ENCODE peak calls at places on chromosomes 7 and 10, in eight cellular contexts. One of them, this sample, is unnamed.

GRCh38 chr10:102449321-102450123 is 1.8 kb downstream of the C10orf95 start:
- DNase-seq in GM23248: peak; percentile 66
- DNase-seq in MM.1S: peak; percentile 91
- DNase-seq in SK-N-SH: peak; percentile 68
- DNase-seq in OCI-LY7: peak; percentile 91
- DNase-seq in neural progenitor cell: peak; percentile 79
- DNase-seq in GM23338: peak; percentile 92
- DNase-seq in HCT116: peak; percentile 84
- DNase-seq in this sample: peak; percentile 73

GRCh38 chr7:83925860-83926259 is 268.7 kb downstream of the SEMA3A start:
- DNase-seq in GM23248: no peak
- DNase-seq in MM.1S: peak; percentile 8
- DNase-seq in SK-N-SH: no peak
- DNase-seq in OCI-LY7: no peak
- DNase-seq in neural progenitor cell: no peak
- DNase-seq in GM23338: no peak
- DNase-seq in HCT116: no peak
- DNase-seq in this sample: peak; percentile 74

GRCh38 chr10:11282156-11282555 is 264.5 kb downstream of the CELF2 start:
- DNase-seq in GM23248: no peak
- DNase-seq in MM.1S: no peak
- DNase-seq in SK-N-SH: no peak
- DNase-seq in OCI-LY7: no peak
- DNase-seq in neural progenitor cell: no peak
- DNase-seq in GM23338: no peak
- DNase-seq in HCT116: no peak
- DNase-seq in this sample: no peak

GRCh38 chr7:131111-132094 is 61.0 kb upstream of the FAM20C start:
- DNase-seq in GM23248: peak; percentile 75
- DNase-seq in MM.1S: no peak
- DNase-seq in SK-N-SH: no peak
- DNase-seq in OCI-LY7: no peak
- DNase-seq in neural progenitor cell: no peak
- DNase-seq in GM23338: no peak
- DNase-seq in HCT116: no peak
- DNase-seq in this sample: no peak

GRCh38 chr7:11163220-11163619 is 189.5 kb downstream of the PHF14 start:
- DNase-seq in GM23248: no peak
- DNase-seq in MM.1S: no peak
- DNase-seq in SK-N-SH: no peak
- DNase-seq in OCI-LY7: no peak
- DNase-seq in neural progenitor cell: no peak
- DNase-seq in GM23338: no peak
- DNase-seq in HCT116: no peak
- DNase-seq in this sample: no peak

GRCh38 chr10:85614981-85615380 is 751.6 kb downstream of the GRID1 start:
- DNase-seq in GM23248: no peak
- DNase-seq in MM.1S: no peak
- DNase-seq in SK-N-SH: no peak
- DNase-seq in OCI-LY7: no peak
- DNase-seq in neural progenitor cell: no peak
- DNase-seq in GM23338: no peak
- DNase-seq in HCT116: no peak
- DNase-seq in this sample: no peak

GRCh38 chr10:70190581-70190980 is 20.3 kb upstream of the SAR1A start:
- DNase-seq in GM23248: peak; percentile 57
- DNase-seq in MM.1S: no peak
- DNase-seq in SK-N-SH: no peak
- DNase-seq in OCI-LY7: no peak
- DNase-seq in neural progenitor cell: no peak
- DNase-seq in GM23338: no peak
- DNase-seq in HCT116: no peak
- DNase-seq in this sample: no peak

GRCh38 chr10:109914966-109915365 is 8.3 kb downstream of the XPNPEP1 start:
- DNase-seq in GM23248: peak; percentile 92
- DNase-seq in MM.1S: peak; percentile 80
- DNase-seq in SK-N-SH: no peak
- DNase-seq in OCI-LY7: peak; percentile 81
- DNase-seq in neural progenitor cell: no peak
- DNase-seq in GM23338: no peak
- DNase-seq in HCT116: peak; percentile 62
- DNase-seq in this sample: peak; percentile 86

GRCh38 chr10:98028168-98028770 is 2.2 kb downstream of the CRTAC1 start:
- DNase-seq in GM23248: peak; percentile 52
- DNase-seq in MM.1S: peak; percentile 73
- DNase-seq in SK-N-SH: peak; percentile 75
- DNase-seq in OCI-LY7: peak; percentile 72
- DNase-seq in neural progenitor cell: peak; percentile 91
- DNase-seq in GM23338: peak; percentile 91
- DNase-seq in HCT116: peak; percentile 37
- DNase-seq in this sample: peak; percentile 25

GRCh38 chr7:98372993-98373392 is 27.9 kb downstream of the BAIAP2L1 start:
- DNase-seq in GM23248: peak; percentile 64
- DNase-seq in MM.1S: no peak
- DNase-seq in SK-N-SH: no peak
- DNase-seq in OCI-LY7: no peak
- DNase-seq in neural progenitor cell: no peak
- DNase-seq in GM23338: no peak
- DNase-seq in HCT116: no peak
- DNase-seq in this sample: peak; percentile 92

GRCh38 chr7:441713-442421 is 77.8 kb downstream of the PDGFA start:
- DNase-seq in GM23248: no peak
- DNase-seq in MM.1S: no peak
- DNase-seq in SK-N-SH: no peak
- DNase-seq in OCI-LY7: no peak
- DNase-seq in neural progenitor cell: no peak
- DNase-seq in GM23338: no peak
- DNase-seq in HCT116: no peak
- DNase-seq in this sample: no peak

GRCh38 chr10:12681250-12681649 is 320.3 kb downstream of the CCDC3 start:
- DNase-seq in GM23248: no peak
- DNase-seq in MM.1S: no peak
- DNase-seq in SK-N-SH: no peak
- DNase-seq in OCI-LY7: no peak
- DNase-seq in neural progenitor cell: no peak
- DNase-seq in GM23338: no peak
- DNase-seq in HCT116: no peak
- DNase-seq in this sample: no peak

GRCh38 chr10:26095781-26096180 is 120.8 kb upstream of the GAD2 start:
- DNase-seq in GM23248: no peak
- DNase-seq in MM.1S: no peak
- DNase-seq in SK-N-SH: no peak
- DNase-seq in OCI-LY7: no peak
- DNase-seq in neural progenitor cell: no peak
- DNase-seq in GM23338: no peak
- DNase-seq in HCT116: no peak
- DNase-seq in this sample: no peak

GRCh38 chr10:29873941-29874340 is 185.4 kb downstream of the JCAD start:
- DNase-seq in GM23248: peak; percentile 33
- DNase-seq in MM.1S: no peak
- DNase-seq in SK-N-SH: no peak
- DNase-seq in OCI-LY7: no peak
- DNase-seq in neural progenitor cell: no peak
- DNase-seq in GM23338: no peak
- DNase-seq in HCT116: no peak
- DNase-seq in this sample: no peak

GRCh38 chr10:29866356-29866755 is 193.0 kb downstream of the JCAD start:
- DNase-seq in GM23248: no peak
- DNase-seq in MM.1S: no peak
- DNase-seq in SK-N-SH: no peak
- DNase-seq in OCI-LY7: no peak
- DNase-seq in neural progenitor cell: no peak
- DNase-seq in GM23338: no peak
- DNase-seq in HCT116: no peak
- DNase-seq in this sample: no peak

GRCh38 chr10:29865700-29866355 is 193.6 kb downstream of the JCAD start:
- DNase-seq in GM23248: no peak
- DNase-seq in MM.1S: no peak
- DNase-seq in SK-N-SH: no peak
- DNase-seq in OCI-LY7: no peak
- DNase-seq in neural progenitor cell: no peak
- DNase-seq in GM23338: no peak
- DNase-seq in HCT116: peak; percentile 16
- DNase-seq in this sample: peak; percentile 30

GRCh38 chr10:29870522-29871044 is 188.8 kb downstream of the JCAD start:
- DNase-seq in GM23248: no peak
- DNase-seq in MM.1S: no peak
- DNase-seq in SK-N-SH: no peak
- DNase-seq in OCI-LY7: no peak
- DNase-seq in neural progenitor cell: no peak
- DNase-seq in GM23338: no peak
- DNase-seq in HCT116: no peak
- DNase-seq in this sample: no peak

DNA sequence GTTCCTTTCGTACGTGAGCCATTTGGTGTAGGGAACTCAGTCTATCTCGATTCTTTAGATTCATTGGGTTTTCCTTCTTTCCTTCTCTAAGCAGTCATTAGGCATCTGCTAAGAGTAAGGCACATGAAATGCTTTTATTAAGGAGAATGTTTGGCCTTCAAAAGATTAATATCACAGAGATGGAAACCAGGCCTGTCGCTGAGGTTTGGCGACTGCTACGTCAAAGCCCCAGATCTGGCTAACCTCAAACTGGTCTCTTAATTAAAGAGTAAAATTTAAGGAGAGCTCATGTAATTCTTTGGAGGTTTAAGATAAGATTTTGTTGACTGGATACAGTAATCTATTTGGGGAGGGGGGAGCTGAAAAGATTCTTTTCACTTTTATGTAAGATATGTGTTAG is 189.8 kb downstream of the JCAD start:
- DNase-seq in GM23248: no peak
- DNase-seq in MM.1S: no peak
- DNase-seq in SK-N-SH: no peak
- DNase-seq in OCI-LY7: no peak
- DNase-seq in neural progenitor cell: no peak
- DNase-seq in GM23338: no peak
- DNase-seq in HCT116: no peak
- DNase-seq in this sample: no peak
- TF ChIP-seq EZH2phosphoT487 in GM23248: no peak
- TF ChIP-seq EZH2phosphoT487 in MM.1S: no peak
- TF ChIP-seq EZH2phosphoT487 in SK-N-SH: no peak
- TF ChIP-seq EZH2phosphoT487 in OCI-LY7: no peak
- TF ChIP-seq EZH2phosphoT487 in neural progenitor cell: no peak
- TF ChIP-seq EZH2phosphoT487 in GM23338: no peak
- TF ChIP-seq EZH2phosphoT487 in HCT116: no peak
- TF ChIP-seq EZH2phosphoT487 in this sample: no peak

GRCh38 chr7:149525280-149525679 is 27.7 kb upstream of the ZNF746 start:
- DNase-seq in GM23248: no peak
- DNase-seq in MM.1S: no peak
- DNase-seq in SK-N-SH: no peak
- DNase-seq in OCI-LY7: no peak
- DNase-seq in neural progenitor cell: no peak
- DNase-seq in GM23338: no peak
- DNase-seq in HCT116: no peak
- DNase-seq in this sample: no peak
- TF ChIP-seq EZH2phosphoT487 in GM23248: no peak
- TF ChIP-seq EZH2phosphoT487 in MM.1S: no peak
- TF ChIP-seq EZH2phosphoT487 in SK-N-SH: no peak
- TF ChIP-seq EZH2phosphoT487 in OCI-LY7: no peak
- TF ChIP-seq EZH2phosphoT487 in neural progenitor cell: no peak
- TF ChIP-seq EZH2phosphoT487 in GM23338: no peak
- TF ChIP-seq EZH2phosphoT487 in HCT116: no peak
- TF ChIP-seq EZH2phosphoT487 in this sample: no peak

GRCh38 chr7:101367676-101368075 is 5.0 kb downstream of the COL26A1 start:
- DNase-seq in GM23248: no peak
- DNase-seq in MM.1S: no peak
- DNase-seq in SK-N-SH: no peak
- DNase-seq in OCI-LY7: no peak
- DNase-seq in neural progenitor cell: no peak
- DNase-seq in GM23338: no peak
- DNase-seq in HCT116: no peak
- DNase-seq in this sample: no peak
- TF ChIP-seq EZH2phosphoT487 in GM23248: no peak
- TF ChIP-seq EZH2phosphoT487 in MM.1S: no peak
- TF ChIP-seq EZH2phosphoT487 in SK-N-SH: no peak
- TF ChIP-seq EZH2phosphoT487 in OCI-LY7: no peak
- TF ChIP-seq EZH2phosphoT487 in neural progenitor cell: no peak
- TF ChIP-seq EZH2phosphoT487 in GM23338: no peak
- TF ChIP-seq EZH2phosphoT487 in HCT116: no peak
- TF ChIP-seq EZH2phosphoT487 in this sample: no peak

GRCh38 chr7:159066816-159067601 is 77.7 kb downstream of the VIPR2 start:
- DNase-seq in GM23248: no peak
- DNase-seq in MM.1S: no peak
- DNase-seq in SK-N-SH: no peak
- DNase-seq in OCI-LY7: no peak
- DNase-seq in neural progenitor cell: no peak
- DNase-seq in GM23338: no peak
- DNase-seq in HCT116: no peak
- DNase-seq in this sample: no peak

GRCh38 chr7:159068893-159069448 is 75.7 kb downstream of the VIPR2 start:
- DNase-seq in GM23248: no peak
- DNase-seq in MM.1S: no peak
- DNase-seq in SK-N-SH: no peak
- DNase-seq in OCI-LY7: no peak
- DNase-seq in neural progenitor cell: no peak
- DNase-seq in GM23338: no peak
- DNase-seq in HCT116: no peak
- DNase-seq in this sample: no peak

GRCh38 chr7:159070422-159071148 is 74.1 kb downstream of the VIPR2 start:
- DNase-seq in GM23248: no peak
- DNase-seq in MM.1S: no peak
- DNase-seq in SK-N-SH: no peak
- DNase-seq in OCI-LY7: no peak
- DNase-seq in neural progenitor cell: no peak
- DNase-seq in GM23338: no peak
- DNase-seq in HCT116: no peak
- DNase-seq in this sample: peak; percentile 35

GRCh38 chr7:159065852-159066480 is 78.7 kb downstream of the VIPR2 start:
- DNase-seq in GM23248: no peak
- DNase-seq in MM.1S: peak; percentile 33
- DNase-seq in SK-N-SH: no peak
- DNase-seq in OCI-LY7: no peak
- DNase-seq in neural progenitor cell: no peak
- DNase-seq in GM23338: no peak
- DNase-seq in HCT116: no peak
- DNase-seq in this sample: no peak

DNA sequence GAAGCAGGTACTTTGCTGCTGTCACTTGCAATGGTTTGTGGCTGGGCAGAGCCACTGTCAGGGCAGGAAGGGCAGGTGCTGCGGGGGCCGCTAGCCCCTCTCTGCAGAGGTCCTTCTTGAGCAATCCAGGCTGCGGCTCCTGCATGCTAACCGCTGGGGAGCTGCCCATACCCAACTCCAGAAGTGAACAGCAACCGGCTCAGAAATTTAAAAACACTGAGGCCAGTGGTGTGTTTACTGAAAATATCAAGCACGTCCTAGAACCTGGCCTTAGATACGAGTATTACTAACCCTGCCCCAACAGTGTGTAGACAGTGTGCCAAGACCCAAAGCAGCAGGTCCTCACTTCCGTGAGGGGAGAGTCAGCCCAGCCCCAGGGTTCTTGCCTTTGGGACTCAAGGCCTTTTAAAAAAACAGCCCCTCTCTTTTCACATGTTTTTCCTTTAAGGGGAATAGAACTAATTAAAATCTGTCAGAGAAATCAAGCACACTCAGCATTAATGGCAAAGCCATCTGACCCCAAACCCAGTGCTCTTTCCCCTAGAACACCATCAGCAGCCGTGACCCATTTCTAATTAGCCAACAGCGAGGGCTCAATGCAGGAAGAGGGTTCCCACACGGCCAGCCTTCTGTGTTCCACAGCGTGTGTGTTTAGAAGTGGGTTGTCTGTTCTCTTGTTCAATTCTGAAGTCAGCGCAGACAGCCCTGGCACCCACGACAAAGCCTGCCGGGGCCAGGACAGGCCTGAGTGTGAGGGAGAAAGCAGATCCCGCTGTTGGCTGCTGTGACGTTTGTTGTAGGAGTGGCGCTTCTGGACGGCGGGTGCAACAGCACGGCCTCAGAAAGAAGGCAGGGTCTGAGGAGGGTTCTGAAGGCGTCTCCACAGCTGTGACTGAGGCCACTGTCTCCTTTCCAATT is 76.5 kb downstream of the VIPR2 start:
- DNase-seq in GM23248: no peak
- DNase-seq in MM.1S: no peak
- DNase-seq in SK-N-SH: no peak
- DNase-seq in OCI-LY7: no peak
- DNase-seq in neural progenitor cell: no peak
- DNase-seq in GM23338: no peak
- DNase-seq in HCT116: no peak
- DNase-seq in this sample: no peak
- TF ChIP-seq EZH2phosphoT487 in GM23248: no peak
- TF ChIP-seq EZH2phosphoT487 in MM.1S: no peak
- TF ChIP-seq EZH2phosphoT487 in SK-N-SH: no peak
- TF ChIP-seq EZH2phosphoT487 in OCI-LY7: no peak
- TF ChIP-seq EZH2phosphoT487 in neural progenitor cell: no peak
- TF ChIP-seq EZH2phosphoT487 in GM23338: no peak
- TF ChIP-seq EZH2phosphoT487 in HCT116: no peak
- TF ChIP-seq EZH2phosphoT487 in this sample: no peak